ENCODE peak calls at places on chromosomes 12 and 14, in nine cellular contexts. One of them, this sample, is unnamed.

GRCh38 chr12:40502322-40502721 is 189.9 kb upstream of the CNTN1 start:
- DNase-seq in NT2/D1: no peak
- DNase-seq in GM06990: no peak
- DNase-seq in upper lobe of right lung: no peak
- DNase-seq in suprapubic skin: no peak
- DNase-seq in dorsolateral prefrontal cortex: no peak
- DNase-seq in BE2C: no peak
- DNase-seq in breast epithelium: no peak
- DNase-seq in naive thymus-derived CD4-positive, alpha-beta T cell: no peak
- DNase-seq in this sample: no peak

GRCh38 chr12:131674373-131674772 is 36.5 kb upstream of the SFSWAP start:
- DNase-seq in breast epithelium: no peak
- DNase-seq in NT2/D1: no peak
- DNase-seq in suprapubic skin: peak
- DNase-seq in BE2C: no peak
- DNase-seq in dorsolateral prefrontal cortex: no peak
- DNase-seq in GM06990: no peak
- DNase-seq in naive thymus-derived CD4-positive, alpha-beta T cell: no peak
- DNase-seq in upper lobe of right lung: peak
- DNase-seq in this sample: no peak

GRCh38 chr12:114013601-114014345 is 47.6 kb upstream of the RBM19 start:
- DNase-seq in NT2/D1: peak
- DNase-seq in dorsolateral prefrontal cortex: no peak
- DNase-seq in GM06990: no peak
- DNase-seq in breast epithelium: no peak
- DNase-seq in suprapubic skin: no peak
- DNase-seq in upper lobe of right lung: no peak
- DNase-seq in BE2C: peak
- DNase-seq in naive thymus-derived CD4-positive, alpha-beta T cell: no peak
- DNase-seq in this sample: peak

GRCh38 chr14:65206448-65207096 is 104.3 kb upstream of the MAX start:
- DNase-seq in dorsolateral prefrontal cortex: no peak
- DNase-seq in GM06990: peak
- DNase-seq in naive thymus-derived CD4-positive, alpha-beta T cell: no peak
- DNase-seq in NT2/D1: no peak
- DNase-seq in suprapubic skin: no peak
- DNase-seq in BE2C: no peak
- DNase-seq in breast epithelium: no peak
- DNase-seq in upper lobe of right lung: no peak
- DNase-seq in this sample: no peak

GRCh38 chr12:96829354-96829753 is 77.7 kb upstream of the NEDD1 start:
- DNase-seq in suprapubic skin: no peak
- DNase-seq in breast epithelium: no peak
- DNase-seq in upper lobe of right lung: no peak
- DNase-seq in naive thymus-derived CD4-positive, alpha-beta T cell: no peak
- DNase-seq in BE2C: no peak
- DNase-seq in dorsolateral prefrontal cortex: no peak
- DNase-seq in NT2/D1: no peak
- DNase-seq in GM06990: no peak
- DNase-seq in this sample: no peak

GRCh38 chr12:103986823-103987222 is 21.2 kb downstream of the TDG start:
- DNase-seq in upper lobe of right lung: no peak
- DNase-seq in GM06990: no peak
- DNase-seq in breast epithelium: no peak
- DNase-seq in suprapubic skin: no peak
- DNase-seq in NT2/D1: peak
- DNase-seq in BE2C: no peak
- DNase-seq in naive thymus-derived CD4-positive, alpha-beta T cell: no peak
- DNase-seq in dorsolateral prefrontal cortex: no peak
- DNase-seq in this sample: no peak

GRCh38 chr14:79136437-79137430 is 966.6 kb downstream of the NRXN3 start:
- DNase-seq in suprapubic skin: no peak
- DNase-seq in BE2C: no peak
- DNase-seq in naive thymus-derived CD4-positive, alpha-beta T cell: no peak
- DNase-seq in NT2/D1: no peak
- DNase-seq in breast epithelium: no peak
- DNase-seq in GM06990: no peak
- DNase-seq in upper lobe of right lung: no peak
- DNase-seq in dorsolateral prefrontal cortex: no peak
- DNase-seq in this sample: peak

GRCh38 chr14:28603606-28604005 is 163.0 kb upstream of the FOXG1 start:
- DNase-seq in suprapubic skin: no peak
- DNase-seq in naive thymus-derived CD4-positive, alpha-beta T cell: no peak
- DNase-seq in NT2/D1: no peak
- DNase-seq in dorsolateral prefrontal cortex: no peak
- DNase-seq in upper lobe of right lung: no peak
- DNase-seq in GM06990: no peak
- DNase-seq in BE2C: no peak
- DNase-seq in breast epithelium: no peak
- DNase-seq in this sample: no peak

GRCh38 chr12:57816855-57817151 is 1.7 kb downstream of the AVIL start:
- DNase-seq in dorsolateral prefrontal cortex: no peak
- DNase-seq in breast epithelium: no peak
- DNase-seq in upper lobe of right lung: no peak
- DNase-seq in GM06990: no peak
- DNase-seq in naive thymus-derived CD4-positive, alpha-beta T cell: no peak
- DNase-seq in NT2/D1: no peak
- DNase-seq in BE2C: no peak
- DNase-seq in suprapubic skin: no peak
- DNase-seq in this sample: no peak

GRCh38 chr12:111450676-111451075 is 45.0 kb downstream of the SH2B3 start:
- DNase-seq in upper lobe of right lung: no peak
- DNase-seq in NT2/D1: no peak
- DNase-seq in GM06990: no peak
- DNase-seq in dorsolateral prefrontal cortex: no peak
- DNase-seq in suprapubic skin: peak
- DNase-seq in naive thymus-derived CD4-positive, alpha-beta T cell: no peak
- DNase-seq in BE2C: no peak
- DNase-seq in breast epithelium: no peak
- DNase-seq in this sample: no peak

GRCh38 chr12:9039397-9039977 is 50.1 kb downstream of the KLRG1 start:
- DNase-seq in breast epithelium: no peak
- DNase-seq in GM06990: no peak
- DNase-seq in upper lobe of right lung: no peak
- DNase-seq in naive thymus-derived CD4-positive, alpha-beta T cell: peak
- DNase-seq in dorsolateral prefrontal cortex: no peak
- DNase-seq in BE2C: peak
- DNase-seq in suprapubic skin: no peak
- DNase-seq in NT2/D1: peak
- DNase-seq in this sample: peak

GRCh38 chr12:94783862-94784261 is 133.5 kb upstream of the TMCC3 start:
- DNase-seq in GM06990: peak
- DNase-seq in breast epithelium: no peak
- DNase-seq in naive thymus-derived CD4-positive, alpha-beta T cell: no peak
- DNase-seq in suprapubic skin: no peak
- DNase-seq in upper lobe of right lung: no peak
- DNase-seq in BE2C: no peak
- DNase-seq in NT2/D1: no peak
- DNase-seq in dorsolateral prefrontal cortex: no peak
- DNase-seq in this sample: no peak

GRCh38 chr12:58425481-58426392 is 484.4 kb downstream of the ATP23 start:
- DNase-seq in NT2/D1: peak
- DNase-seq in breast epithelium: no peak
- DNase-seq in GM06990: peak
- DNase-seq in upper lobe of right lung: no peak
- DNase-seq in naive thymus-derived CD4-positive, alpha-beta T cell: no peak
- DNase-seq in BE2C: no peak
- DNase-seq in dorsolateral prefrontal cortex: no peak
- DNase-seq in suprapubic skin: no peak
- DNase-seq in this sample: peak

DNA sequence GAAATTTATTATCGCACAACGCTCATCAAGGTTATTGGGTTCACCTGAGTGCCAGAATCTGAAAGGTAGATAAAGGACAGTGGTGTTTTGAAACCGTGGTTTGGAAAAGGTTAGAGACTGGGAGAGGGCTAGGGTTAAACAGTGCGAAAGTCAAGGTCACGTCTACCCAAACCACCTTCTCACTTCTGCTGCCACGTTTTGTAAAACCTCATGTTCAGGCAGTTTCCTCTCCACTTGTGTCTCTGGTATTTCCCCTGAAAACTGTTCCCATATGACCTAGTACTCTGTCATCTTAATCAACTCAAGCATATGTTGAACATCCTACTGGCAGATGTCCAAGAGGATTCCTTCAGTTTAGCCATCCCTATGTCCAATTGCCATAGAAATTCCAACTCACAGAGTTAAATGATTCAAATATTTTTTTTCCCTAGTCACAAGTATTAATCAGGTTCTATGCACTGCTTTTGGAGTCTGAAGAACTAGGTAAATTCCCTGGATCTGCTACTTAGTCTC is 17.4 kb downstream of the CLEC4C start:
- DNase-seq in NT2/D1: no peak
- DNase-seq in dorsolateral prefrontal cortex: no peak
- DNase-seq in suprapubic skin: no peak
- DNase-seq in naive thymus-derived CD4-positive, alpha-beta T cell: no peak
- DNase-seq in upper lobe of right lung: no peak
- DNase-seq in GM06990: no peak
- DNase-seq in breast epithelium: no peak
- DNase-seq in BE2C: no peak
- DNase-seq in this sample: no peak
- H3K4me3 ChIP-seq in NT2/D1: no peak
- H3K4me3 ChIP-seq in dorsolateral prefrontal cortex: no peak
- H3K4me3 ChIP-seq in suprapubic skin: no peak
- H3K4me3 ChIP-seq in naive thymus-derived CD4-positive, alpha-beta T cell: no peak
- H3K4me3 ChIP-seq in upper lobe of right lung: no peak
- H3K4me3 ChIP-seq in GM06990: no peak
- H3K4me3 ChIP-seq in breast epithelium: no peak
- H3K4me3 ChIP-seq in BE2C: no peak
- H3K4me3 ChIP-seq in this sample: no peak

DNA sequence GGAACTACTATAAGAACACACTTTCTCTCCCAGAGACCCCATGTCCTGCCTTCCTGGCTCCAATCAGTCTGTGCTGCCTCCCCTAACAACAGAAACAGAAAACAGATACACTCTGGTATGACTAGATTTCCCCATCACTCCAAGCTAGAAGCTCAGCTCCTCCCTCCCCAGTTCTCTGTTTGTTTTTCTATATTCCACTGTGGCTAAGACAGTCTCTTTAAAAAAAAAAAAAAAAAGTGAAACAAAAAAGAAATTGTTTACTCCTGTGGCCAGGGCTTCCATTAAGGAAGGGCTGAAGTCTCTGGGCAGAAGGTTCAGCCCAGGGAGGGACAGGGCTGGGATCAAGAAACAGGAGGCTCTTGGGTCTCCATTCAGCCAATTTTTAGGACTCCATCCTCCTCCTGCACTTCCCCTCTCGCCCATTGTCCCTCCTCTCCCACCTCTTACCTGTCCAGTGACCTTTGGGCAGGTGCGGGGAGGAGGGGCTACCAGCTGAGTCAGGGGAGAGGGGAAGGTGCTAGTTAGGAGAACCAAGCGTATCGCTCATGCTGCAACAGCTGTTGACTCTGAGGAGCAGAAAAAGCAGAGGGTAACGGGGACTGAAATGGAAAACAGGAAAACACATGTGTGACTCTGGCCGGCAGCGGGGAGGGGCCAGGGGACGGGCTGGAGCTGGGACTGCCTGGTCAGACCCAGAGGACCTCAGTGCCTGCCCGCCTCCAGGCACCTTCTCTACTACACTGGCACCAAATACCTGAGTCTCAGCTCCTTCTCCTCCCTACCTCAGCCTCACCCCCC is 4.2 kb upstream of the SLC7A7 start:
- DNase-seq in GM06990: no peak
- DNase-seq in upper lobe of right lung: peak
- DNase-seq in BE2C: no peak
- DNase-seq in naive thymus-derived CD4-positive, alpha-beta T cell: no peak
- DNase-seq in NT2/D1: no peak
- DNase-seq in suprapubic skin: no peak
- DNase-seq in dorsolateral prefrontal cortex: peak
- DNase-seq in breast epithelium: no peak
- DNase-seq in this sample: no peak
- H3K4me3 ChIP-seq in GM06990: peak
- H3K4me3 ChIP-seq in upper lobe of right lung: peak
- H3K4me3 ChIP-seq in BE2C: no peak
- H3K4me3 ChIP-seq in naive thymus-derived CD4-positive, alpha-beta T cell: no peak
- H3K4me3 ChIP-seq in NT2/D1: no peak
- H3K4me3 ChIP-seq in suprapubic skin: peak
- H3K4me3 ChIP-seq in dorsolateral prefrontal cortex: peak
- H3K4me3 ChIP-seq in breast epithelium: peak
- H3K4me3 ChIP-seq in this sample: no peak

GRCh38 chr14:22271838-22272237 is 317.2 kb downstream of the DAD1 start:
- DNase-seq in suprapubic skin: no peak
- DNase-seq in NT2/D1: no peak
- DNase-seq in GM06990: no peak
- DNase-seq in dorsolateral prefrontal cortex: no peak
- DNase-seq in naive thymus-derived CD4-positive, alpha-beta T cell: no peak
- DNase-seq in upper lobe of right lung: no peak
- DNase-seq in breast epithelium: no peak
- DNase-seq in BE2C: no peak
- DNase-seq in this sample: no peak
- H3K4me3 ChIP-seq in suprapubic skin: no peak
- H3K4me3 ChIP-seq in NT2/D1: no peak
- H3K4me3 ChIP-seq in GM06990: no peak
- H3K4me3 ChIP-seq in dorsolateral prefrontal cortex: no peak
- H3K4me3 ChIP-seq in naive thymus-derived CD4-positive, alpha-beta T cell: no peak
- H3K4me3 ChIP-seq in upper lobe of right lung: no peak
- H3K4me3 ChIP-seq in breast epithelium: no peak
- H3K4me3 ChIP-seq in BE2C: no peak
- H3K4me3 ChIP-seq in this sample: no peak

GRCh38 chr12:91178139-91178561 is 4.5 kb downstream of the DCN start:
- DNase-seq in naive thymus-derived CD4-positive, alpha-beta T cell: no peak
- DNase-seq in suprapubic skin: no peak
- DNase-seq in BE2C: no peak
- DNase-seq in NT2/D1: no peak
- DNase-seq in GM06990: peak
- DNase-seq in breast epithelium: no peak
- DNase-seq in upper lobe of right lung: no peak
- DNase-seq in dorsolateral prefrontal cortex: no peak
- DNase-seq in this sample: no peak

GRCh38 chr12:91180577-91180976 is 2.0 kb downstream of the DCN start:
- DNase-seq in upper lobe of right lung: no peak
- DNase-seq in suprapubic skin: no peak
- DNase-seq in BE2C: no peak
- DNase-seq in NT2/D1: no peak
- DNase-seq in GM06990: no peak
- DNase-seq in naive thymus-derived CD4-positive, alpha-beta T cell: no peak
- DNase-seq in dorsolateral prefrontal cortex: no peak
- DNase-seq in breast epithelium: no peak
- DNase-seq in this sample: no peak

GRCh38 chr12:91178801-91179200 is 3.8 kb downstream of the DCN start:
- DNase-seq in suprapubic skin: no peak
- DNase-seq in dorsolateral prefrontal cortex: no peak
- DNase-seq in upper lobe of right lung: no peak
- DNase-seq in GM06990: no peak
- DNase-seq in breast epithelium: no peak
- DNase-seq in naive thymus-derived CD4-positive, alpha-beta T cell: no peak
- DNase-seq in BE2C: no peak
- DNase-seq in NT2/D1: no peak
- DNase-seq in this sample: no peak

GRCh38 chr12:91180162-91180561 is 2.5 kb downstream of the DCN start:
- DNase-seq in GM06990: no peak
- DNase-seq in NT2/D1: no peak
- DNase-seq in BE2C: no peak
- DNase-seq in breast epithelium: no peak
- DNase-seq in upper lobe of right lung: no peak
- DNase-seq in suprapubic skin: no peak
- DNase-seq in dorsolateral prefrontal cortex: no peak
- DNase-seq in naive thymus-derived CD4-positive, alpha-beta T cell: no peak
- DNase-seq in this sample: no peak

GRCh38 chr12:91179315-91179714 is 3.3 kb downstream of the DCN start:
- DNase-seq in dorsolateral prefrontal cortex: no peak
- DNase-seq in suprapubic skin: no peak
- DNase-seq in breast epithelium: no peak
- DNase-seq in BE2C: no peak
- DNase-seq in upper lobe of right lung: no peak
- DNase-seq in GM06990: no peak
- DNase-seq in NT2/D1: no peak
- DNase-seq in naive thymus-derived CD4-positive, alpha-beta T cell: no peak
- DNase-seq in this sample: no peak
- H3K4me3 ChIP-seq in dorsolateral prefrontal cortex: peak
- H3K4me3 ChIP-seq in suprapubic skin: peak
- H3K4me3 ChIP-seq in breast epithelium: peak
- H3K4me3 ChIP-seq in BE2C: no peak
- H3K4me3 ChIP-seq in upper lobe of right lung: peak
- H3K4me3 ChIP-seq in GM06990: no peak
- H3K4me3 ChIP-seq in NT2/D1: no peak
- H3K4me3 ChIP-seq in naive thymus-derived CD4-positive, alpha-beta T cell: no peak
- H3K4me3 ChIP-seq in this sample: no peak

This sample was measured in HAP-1.